ENCODE peak calls at places on chromosomes 5 and 9, in five cellular contexts. Q is WTC11; T is stimulated activated CD8-positive, alpha-beta memory T cell treated with anti-CD3 and anti-CD28 coated beads, Interleukin-2, amount 100 ng/mL, for 1 hour; N is activated CD4-positive, alpha-beta T cell treated with anti-CD3 and anti-CD28 coated beads, Interleukin-2, amount 50 U/mL, for 48 hours; M is fibroblast of lung. J is an unnamed sample.

GRCh38 chr5:82388186-82388585 is 110.0 kb upstream of the RPS23 start:
- DNase-seq in Q (no peak), T (no peak), N (no peak), M (peak), J (no peak)

GRCh38 chr5:149788964-149789363 is 58.9 kb downstream of the PPARGC1B start:
- DNase-seq in Q (no peak), T (no peak), N (no peak), M (no peak), J (no peak)

GRCh38 chr9:99813739-99814138 is 7.9 kb upstream of the NR4A3 start:
- DNase-seq in Q (no peak), T (no peak), N (no peak), M (no peak), J (no peak)

GRCh38 chr5:6686916-6687409 is 26.3 kb upstream of the TENT4A start:
- DNase-seq in Q (peak), T (no peak), N (no peak), M (peak), J (no peak)

GRCh38 chr5:90201923-90202322 is 207.6 kb downstream of the CETN3 start:
- DNase-seq in Q (no peak), T (no peak), N (no peak), M (peak), J (peak)

GRCh38 chr5:112848116-112848811 is 12.8 kb upstream of the SRP19 start:
- DNase-seq in Q (no peak), T (no peak), N (no peak), M (peak), J (peak)

GRCh38 chr5:111655169-111655924 is 101.6 kb downstream of the NREP start:
- DNase-seq in Q (no peak), T (no peak), N (no peak), M (peak), J (no peak)

GRCh38 chr9:127923771-127924170 is 6.8 kb downstream of the PIP5KL1 start:
- DNase-seq in Q (no peak), T (no peak), N (no peak), M (peak), J (peak)